ENCODE peak calls at places on chromosomes 4 and X, in five cellular contexts. F, S, Q, A and Y are unnamed samples.

GRCh38 chr4:114076865-114077264 is 97.4 kb upstream of the ARSJ start:
- DNase-seq in F (no peak), S (no peak), Q (no peak), A (no peak), Y (no peak)

GRCh38 chr4:185535818-185536729 is 767 bp upstream of the PDLIM3 start:
- DNase-seq in F (no peak), S (no peak), Q (no peak), A (peak; percentile 47), Y (peak; percentile 62)

GRCh38 chrX:49211074-49211473 is 11.1 kb upstream of the SYP start:
- DNase-seq in F (no peak), S (no peak), Q (no peak), A (no peak), Y (no peak)

GRCh38 chr4:178198691-178199090 is 756.5 kb upstream of the AGA start:
- DNase-seq in F (peak; percentile 33), S (no peak), Q (no peak), A (no peak), Y (no peak)

GRCh38 chr4:101667348-101667747 is 123.2 kb upstream of the BANK1 start:
- DNase-seq in F (no peak), S (no peak), Q (no peak), A (peak; percentile 49), Y (no peak)

GRCh38 chr4:147944264-147944663 is 212.4 kb downstream of the ARHGAP10 start:
- DNase-seq in F (no peak), S (no peak), Q (no peak), A (no peak), Y (no peak)

GRCh38 chr4:83639849-83640493 is 104.1 kb downstream of the GPAT3 start:
- DNase-seq in F (peak; percentile 70), S (peak; percentile 93), Q (peak; percentile 80), A (no peak), Y (no peak)

GRCh38 chr4:74311696-74312313 is 3.5 kb downstream of the EPGN start:
- DNase-seq in F (peak; percentile 73), S (peak; percentile 88), Q (peak; percentile 47), A (no peak), Y (no peak)

GRCh38 chrX:152600853-152601635 is 36.7 kb upstream of the GABRQ start:
- DNase-seq in F (no peak), S (no peak), Q (no peak), A (no peak), Y (no peak)

GRCh38 chr4:83281326-83281725 is 3.3 kb downstream of the COQ2 start:
- DNase-seq in F (no peak), S (peak; percentile 16), Q (no peak), A (no peak), Y (no peak)

GRCh38 chr4:112170451-112170993 is 25.3 kb downstream of the FAM241A start:
- DNase-seq in F (peak; percentile 69), S (peak; percentile 78), Q (no peak), A (no peak), Y (no peak)

GRCh38 chr4:1026115-1026514 is 14.7 kb downstream of the FGFRL1 start:
- DNase-seq in F (peak; percentile 34), S (peak; percentile 41), Q (peak; percentile 65), A (no peak), Y (no peak)

GRCh38 chr4:43754566-43754965 is 694.0 kb downstream of the KCTD8 start:
- DNase-seq in F (no peak), S (no peak), Q (no peak), A (no peak), Y (no peak)

GRCh38 chr4:56790566-56791175 is 30.8 kb downstream of the SPINK2 start:
- DNase-seq in F (no peak), S (no peak), Q (no peak), A (no peak), Y (no peak)

GRCh38 chr4:89215736-89216135 is 91.9 kb downstream of the GPRIN3 start:
- DNase-seq in F (no peak), S (no peak), Q (no peak), A (no peak), Y (no peak)

GRCh38 chrX:153371256-153371655 is 29.9 kb downstream of the PNMA6E start:
- DNase-seq in F (no peak), S (no peak), Q (no peak), A (no peak), Y (no peak)

GRCh38 chr4:16225681-16225995 is 633 bp downstream of the TAPT1 start:
- DNase-seq in F (no peak), S (peak; percentile 43), Q (no peak), A (no peak), Y (no peak)

GRCh38 chr4:67545996-67546356 is 673 bp upstream of the CENPC start:
- DNase-seq in F (no peak), S (no peak), Q (no peak), A (no peak), Y (no peak)

GRCh38 chrX:119410027-119410819 is 11.1 kb downstream of the SLC25A43 start:
- DNase-seq in F (peak; percentile 49), S (peak; percentile 70), Q (peak; percentile 83), A (peak; percentile 44), Y (peak; percentile 67)